ENCODE peak calls at places on chromosomes 5 and 9, in four cellular contexts. R is hepatocyte, H is GM23248, O is MM.1S. N is an unnamed sample. For H3K9me2, the result is how much of the 10 kb centered on the place peaks cover.

GRCh38 chr5:142466195-142466951 is 141.6 kb upstream of the SPRY4 start:
- DNase-seq in R (no peak), H (peak), O (no peak), N (no peak)

GRCh38 chr9:86562691-86563090 is 208.5 kb upstream of the TUT7 start:
- DNase-seq in R (no peak), H (no peak), O (no peak), N (no peak)

GRCh38 chr5:144169904-144170275 is 569 bp downstream of the YIPF5 start:
- DNase-seq in R (no peak), H (no peak), O (no peak), N (no peak)

GRCh38 chr5:157965040-157965439 is 106.1 kb upstream of the CLINT1 start:
- DNase-seq in R (no peak), H (no peak), O (no peak), N (no peak)

GRCh38 chr9:38312406-38312805 is 80.1 kb upstream of the ALDH1B1 start:
- DNase-seq in R (no peak), H (no peak), O (no peak), N (no peak)

GRCh38 chr9:134173127-134174072 is 9.0 kb upstream of the RNU6ATAC start:
- DNase-seq in R (no peak), H (no peak), O (no peak), N (no peak)

GRCh38 chr5:124859027-124859426 is 112.6 kb upstream of the ZNF608 start:
- DNase-seq in R (no peak), H (peak), O (no peak), N (peak)

GRCh38 chr9:37293664-37294524 is 128.6 kb upstream of the GRHPR start:
- DNase-seq in R (no peak), H (peak), O (no peak), N (peak)

GRCh38 chr9:111599092-111599947 is at the start of gene PTGR1:
- DNase-seq in R (peak), H (peak), O (no peak), N (no peak)

GRCh38 chr5:66757219-66757833 is 161.1 kb downstream of the MAST4 start:
- DNase-seq in R (peak), H (peak), O (peak), N (peak)

GRCh38 chr9:7592321-7593319 is 207.0 kb downstream of the DMAC1 start:
- DNase-seq in R (no peak), H (no peak), O (no peak), N (no peak)

GRCh38 chr9:137486545-137487453 is 27.7 kb upstream of the NSMF start:
- DNase-seq in R (no peak), H (no peak), O (no peak), N (no peak)

GRCh38 chr9:137486141-137486490 is 27.0 kb upstream of the NSMF start:
- DNase-seq in R (no peak), H (no peak), O (no peak), N (no peak)

GRCh38 chr9:137485343-137486140 is 26.4 kb upstream of the NSMF start:
- DNase-seq in R (no peak), H (no peak), O (no peak), N (no peak)

GRCh38 chr9:137482094-137482781 is 23.1 kb upstream of the NSMF start:
- DNase-seq in R (peak), H (peak), O (peak), N (no peak)

GRCh38 chr9:137484551-137485315 is 25.6 kb upstream of the NSMF start:
- DNase-seq in R (no peak), H (no peak), O (no peak), N (no peak)
- H3K27ac ChIP-seq in R (no peak), H (no peak), O (no peak), N (no peak)

GRCh38 chr9:82891321-82891720 is 171.6 kb downstream of the RASEF start:
- DNase-seq in R (no peak), H (no peak), O (no peak), N (no peak)

GRCh38 chr9:82890865-82891264 is 172.1 kb downstream of the RASEF start:
- DNase-seq in R (no peak), H (no peak), O (no peak), N (no peak)

GRCh38 chr9:82890401-82890800 is 172.5 kb downstream of the RASEF start:
- DNase-seq in R (no peak), H (no peak), O (no peak), N (no peak)

DNA sequence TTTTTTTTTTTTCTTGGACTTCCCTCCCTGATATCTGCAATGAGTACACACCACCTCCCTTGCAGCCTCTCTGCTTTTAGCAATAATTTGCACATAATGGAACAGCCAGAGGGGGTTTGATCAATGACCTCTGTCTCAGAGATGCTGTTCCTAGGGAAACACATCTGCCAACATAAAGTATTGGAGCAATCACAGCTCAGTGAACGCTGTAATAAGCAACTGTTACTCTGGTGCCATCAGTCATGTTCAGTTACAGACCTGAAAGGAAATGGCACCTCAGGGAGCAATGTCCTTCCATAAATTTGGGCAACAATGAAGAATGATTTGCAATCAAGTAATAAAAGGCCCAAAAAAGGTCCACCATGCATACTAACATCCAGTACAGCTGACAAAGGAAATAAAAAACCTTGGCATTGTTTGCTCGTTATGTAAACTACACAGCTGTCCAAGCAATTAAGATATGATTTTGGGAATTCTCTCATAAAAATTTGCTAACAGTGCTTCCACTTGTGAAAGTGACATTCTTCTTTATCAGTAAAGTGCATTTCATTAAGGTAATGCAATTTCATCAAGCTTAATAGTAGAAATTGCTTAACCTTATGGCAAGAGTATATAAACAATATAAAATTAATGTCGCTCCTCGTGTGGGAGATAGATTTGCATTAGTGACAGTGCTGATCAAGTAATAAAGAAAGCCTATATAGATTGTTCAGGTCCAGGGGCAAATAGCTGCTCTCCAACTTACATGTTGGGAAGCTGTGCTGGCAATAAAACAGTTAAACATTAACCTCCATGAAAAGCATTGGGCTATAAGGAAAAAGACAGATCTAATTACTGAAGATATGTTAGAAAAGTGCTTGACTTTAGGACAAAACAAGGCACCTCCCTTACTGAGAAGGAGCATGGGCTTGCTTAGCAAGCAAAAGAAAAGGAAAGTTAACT is 167.7 kb downstream of the RASEF start:
- DNase-seq in R (peak), H (no peak), O (no peak), N (no peak)
- H3K9me2 ChIP-seq in R (under half), H (under half), O (under half), N (under half)

GRCh38 chr9:77533678-77534077 is 114.4 kb downstream of the GNA14 start:
- DNase-seq in R (no peak), H (no peak), O (no peak), N (no peak)
- H3K27ac ChIP-seq in R (no peak), H (no peak), O (no peak), N (no peak)

GRCh38 chr9:82893549-82893948 is 169.4 kb downstream of the RASEF start:
- DNase-seq in R (no peak), H (no peak), O (no peak), N (no peak)
- H3K9me2 ChIP-seq in R (under half), H (under half), O (under half), N (under half)

GRCh38 chr5:172602712-172603289 is 38.3 kb upstream of the NEURL1B start:
- DNase-seq in R (peak), H (no peak), O (no peak), N (no peak)
- H3K27ac ChIP-seq in R (peak), H (no peak), O (no peak), N (no peak)

GRCh38 chr5:35416217-35416988 is 186.1 kb upstream of the PRLR start:
- DNase-seq in R (peak), H (no peak), O (no peak), N (no peak)
- H3K9me2 ChIP-seq in R (under half), H (under half), O (under half), N (under half)

DNA sequence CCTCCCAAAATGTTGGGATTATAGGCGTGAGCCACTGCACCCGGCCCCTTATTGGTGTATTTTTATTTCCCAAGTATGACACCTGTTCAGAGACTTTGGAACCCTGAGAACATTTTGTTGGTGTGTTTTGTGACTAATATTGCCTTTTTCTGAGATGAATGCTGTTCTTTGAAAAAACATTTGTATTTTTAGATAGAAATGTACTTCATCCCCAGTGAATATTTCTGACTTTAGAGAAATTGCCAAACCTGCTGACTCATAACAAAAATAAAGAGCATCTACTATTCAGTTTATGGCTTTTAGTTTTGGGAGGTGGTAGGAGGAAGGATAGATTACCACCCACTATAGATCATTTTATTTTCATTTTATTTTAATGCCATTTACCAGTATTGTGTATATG is 81.2 kb downstream of the TMC1 start:
- DNase-seq in R (no peak), H (peak), O (no peak), N (no peak)
- H3K27ac ChIP-seq in R (no peak), H (peak), O (no peak), N (no peak)